ENCODE peak calls at places on chromosome 1, in ten cellular contexts. K is tibial nerve; A is transverse colon; Y is upper lobe of right lung; Z is psoas muscle; C is neural progenitor cell; D is lower lobe of right lung; M is ovary; L is CD8-positive, alpha-beta T cell; X is cardiac muscle cell. F is an unnamed sample.
A peak's percentile ranks its signal among the peaks of the same experiment; 100 is the strongest.

GRCh38 chr1:227944931-227945890 is 2.5 kb downstream of the WNT9A start:
- DNase-seq in Y (peak; percentile 66), D (no peak), C (no peak), Z (peak; percentile 87), M (peak; percentile 25), X (peak; percentile 22), A (no peak), K (no peak), L (no peak), F (no peak)

GRCh38 chr1:30188329-30188728 is 535.1 kb downstream of the MATN1 start:
- DNase-seq in Z (no peak), K (no peak), M (no peak), D (no peak), Y (peak; percentile 32), X (no peak), C (no peak), A (no peak), L (no peak), F (no peak)

GRCh38 chr1:115192200-115192767 is 103.0 kb upstream of the TSPAN2 start:
- DNase-seq in A (no peak), Y (no peak), C (no peak), L (no peak), K (no peak), X (no peak), Z (no peak), M (no peak), D (no peak), F (no peak)

GRCh38 chr1:13619909-13620308 is 36.3 kb downstream of the PDPN start:
- DNase-seq in A (no peak), Y (no peak), D (no peak), M (no peak), K (no peak), Z (no peak), C (no peak), X (no peak), L (no peak), F (no peak)

GRCh38 chr1:153357076-153357852 is 390 bp upstream of the S100A9 start:
- DNase-seq in D (peak; percentile 94), M (no peak), A (peak; percentile 66), C (no peak), Y (peak; percentile 94), K (no peak), X (no peak), Z (peak; percentile 76), L (no peak), F (no peak)

GRCh38 chr1:10733967-10734366 is 62.5 kb downstream of the CASZ1 start:
- DNase-seq in Y (peak; percentile 83), C (peak; percentile 53), L (no peak), M (no peak), A (no peak), Z (no peak), K (no peak), D (peak; percentile 81), X (peak; percentile 55), F (no peak)

GRCh38 chr1:165073402-165074007 is 283.0 kb downstream of the LMX1A start:
- DNase-seq in M (no peak), A (no peak), Z (no peak), X (peak; percentile 69), K (no peak), C (peak; percentile 75), Y (no peak), L (no peak), D (no peak), F (no peak)

GRCh38 chr1:119964673-119965363 is 68.5 kb upstream of the ADAM30 start:
- DNase-seq in Z (no peak), K (no peak), D (no peak), A (no peak), M (no peak), C (no peak), X (no peak), L (no peak), Y (no peak), F (no peak)

GRCh38 chr1:4590766-4591165 is 63.6 kb upstream of the AJAP1 start:
- DNase-seq in M (no peak), Y (no peak), Z (no peak), C (no peak), D (no peak), X (no peak), K (no peak), A (no peak), L (no peak), F (no peak)

GRCh38 chr1:200558866-200559459 is 61.6 kb downstream of the KIF14 start:
- DNase-seq in D (no peak), L (no peak), C (peak; percentile 23), Z (no peak), M (no peak), X (peak; percentile 56), A (no peak), K (no peak), Y (no peak), F (no peak)

GRCh38 chr1:152725261-152725660 is 17.3 kb downstream of the LCE4A start:
- DNase-seq in Y (no peak), X (no peak), M (no peak), K (no peak), D (no peak), Z (no peak), L (no peak), A (no peak), C (no peak), F (no peak)

GRCh38 chr1:70504176-70504820 is 93.2 kb downstream of the CTH start:
- DNase-seq in L (no peak), Z (no peak), M (no peak), C (no peak), A (peak; percentile 46), X (no peak), K (no peak), Y (no peak), D (no peak), F (no peak)

GRCh38 chr1:70504821-70505193 is 93.7 kb downstream of the CTH start:
- DNase-seq in Y (no peak), D (no peak), M (no peak), A (peak; percentile 15), K (no peak), X (peak; percentile 22), L (no peak), C (no peak), Z (no peak), F (no peak)

GRCh38 chr1:70509996-70510876 is 99.2 kb downstream of the CTH start:
- DNase-seq in C (peak; percentile 74), M (peak; percentile 25), D (no peak), A (no peak), Y (no peak), L (no peak), X (peak; percentile 65), K (no peak), Z (no peak), F (no peak)
- H3K27ac ChIP-seq in C (no peak overlapping the region), M (no peak overlapping the region), D (no peak overlapping the region), A (no peak overlapping the region), Y (no peak overlapping the region), L (no peak overlapping the region), X (no peak overlapping the region), K (no peak overlapping the region), Z (no peak overlapping the region), F (no peak overlapping the region)

DNA sequence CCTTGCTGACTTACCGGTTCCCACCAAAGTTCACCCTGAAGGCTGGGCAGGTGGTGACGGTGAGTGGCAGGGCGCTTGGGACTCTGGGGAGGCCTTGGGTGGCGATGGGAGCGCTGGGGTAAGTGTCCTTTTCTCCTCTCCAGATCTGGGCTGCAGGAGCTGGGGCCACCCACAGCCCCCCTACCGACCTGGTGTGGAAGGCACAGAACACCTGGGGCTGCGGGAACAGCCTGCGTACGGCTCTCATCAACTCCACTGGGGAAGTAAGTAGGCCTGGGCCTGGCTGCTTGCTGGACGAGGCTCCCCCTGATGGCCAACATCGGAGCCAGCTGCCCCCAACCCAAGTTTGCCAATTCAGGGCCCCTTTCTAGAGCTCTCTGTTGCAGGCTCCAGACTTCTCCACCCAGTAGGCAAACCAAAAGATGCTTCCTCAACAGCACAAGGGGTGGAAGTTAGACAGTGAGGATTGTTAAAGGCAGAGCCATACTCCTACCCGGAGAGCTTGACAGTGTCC is 16.4 kb upstream of the SEMA4A start:
- DNase-seq in M (no peak), L (no peak), X (no peak), Y (no peak), D (no peak), C (no peak), K (no peak), A (no peak), Z (no peak), F (no peak)
- TF ChIP-seq CTCF in M (no peak), L (no peak), X (peak; percentile 10), Y (no peak), D (no peak), C (peak; percentile 22), K (no peak), A (no peak), Z (no peak), F (no peak)

GRCh38 chr1:44661786-44662682 is 12.2 kb downstream of the TMEM53 start:
- DNase-seq in Z (no peak), D (no peak), K (no peak), L (no peak), C (no peak), Y (no peak), X (no peak), A (no peak), M (no peak), F (no peak)

GRCh38 chr1:44655609-44656008 is 18.7 kb downstream of the TMEM53 start:
- DNase-seq in Y (no peak), M (no peak), Z (peak; percentile 56), A (no peak), C (peak; percentile 56), L (no peak), D (no peak), K (no peak), X (peak; percentile 39), F (no peak)

GRCh38 chr1:44662683-44663030 is 11.6 kb downstream of the TMEM53 start:
- DNase-seq in Z (no peak), D (no peak), A (no peak), Y (no peak), X (no peak), M (no peak), L (no peak), K (no peak), C (no peak), F (no peak)

GRCh38 chr1:44660176-44660575 is 14.1 kb downstream of the TMEM53 start:
- DNase-seq in X (no peak), A (peak; percentile 48), K (no peak), C (no peak), L (no peak), M (no peak), Y (peak; percentile 80), Z (peak; percentile 74), D (peak; percentile 62), F (peak; percentile 85)

DNA sequence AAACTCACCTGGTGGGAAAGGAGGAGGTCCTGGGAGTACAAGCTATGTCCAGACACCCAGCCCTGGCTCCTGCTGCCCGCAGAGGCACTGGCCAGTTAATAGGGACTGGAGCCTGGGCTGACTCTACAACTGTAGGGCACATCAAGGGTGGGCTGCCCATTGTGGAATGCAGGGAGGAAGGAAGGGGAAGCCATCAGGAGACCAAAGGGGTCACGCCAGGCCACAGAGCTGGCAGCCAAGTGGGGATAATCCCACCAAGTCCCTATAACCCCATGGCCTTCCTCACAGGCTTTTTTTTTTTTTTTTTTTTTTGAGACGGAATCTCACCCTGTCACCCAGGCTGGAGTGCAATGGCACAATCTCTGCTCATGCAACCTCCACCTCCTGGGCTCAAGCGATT is 14.7 kb downstream of the TMEM53 start:
- DNase-seq in Y (no peak), A (no peak), K (no peak), X (no peak), M (no peak), L (no peak), Z (no peak), C (no peak), D (no peak), F (no peak)
- H3K27ac ChIP-seq in Y (no peak overlapping the region), A (no peak overlapping the region), K (no peak overlapping the region), X (no peak overlapping the region), M (no peak overlapping the region), L (no peak overlapping the region), Z (no peak overlapping the region), C (no peak overlapping the region), D (no peak overlapping the region), F (peak overlapping the region; percentile 60)

GRCh38 chr1:22143065-22143514 is at the start of gene WNT4:
- DNase-seq in D (peak; percentile 64), Y (peak; percentile 81), M (peak; percentile 61), C (peak; percentile 92), X (peak; percentile 77), L (no peak), Z (peak; percentile 64), A (peak; percentile 42), K (no peak), F (no peak)
- TF ChIP-seq CTCF in D (no peak), Y (no peak), M (peak; percentile 36), C (peak; percentile 41), X (no peak), L (no peak), Z (peak; percentile 51), A (no peak), K (no peak), F (no peak)